ENCODE peak calls at places on chromosomes 16 and 17, in five cellular contexts. X is CD4-positive, alpha-beta T cell; I is stimulated activated CD4-positive, alpha-beta T cell treated with anti-CD3 and anti-CD28 coated beads, Interleukin-1b, Interleukin-23, amount 100 ng/mL, for 4 hours; V is thoracic aorta; C is WTC11. U is an unnamed sample.

GRCh38 chr17:19021622-19022083 is 17.1 kb upstream of the FAM83G start:
- DNase-seq in X (no peak), I (no peak), V (no peak), C (peak), U (no peak)

GRCh38 chr16:51508813-51509212 is 357.7 kb upstream of the SALL1 start:
- DNase-seq in X (no peak), I (no peak), V (no peak), C (no peak), U (no peak)

GRCh38 chr16:9661336-9661735 is 520.9 kb downstream of the GRIN2A start:
- DNase-seq in X (no peak), I (no peak), V (no peak), C (no peak), U (no peak)

GRCh38 chr17:48608494-48608834 is 2.4 kb downstream of the HOXB7 start:
- DNase-seq in X (no peak), I (no peak), V (no peak), C (no peak), U (no peak)

GRCh38 chr16:24538756-24539294 is 541 bp upstream of the RBBP6 start:
- DNase-seq in X (no peak), I (no peak), V (no peak), C (no peak), U (no peak)

GRCh38 chr17:38485146-38485468 is 56.8 kb downstream of the ARHGAP23 start:
- DNase-seq in X (no peak), I (no peak), V (no peak), C (no peak), U (no peak)

GRCh38 chr16:81004646-81005353 is 1.9 kb downstream of the CMC2 start:
- DNase-seq in X (no peak), I (peak), V (no peak), C (no peak), U (peak)

GRCh38 chr17:80509311-80509710 is 32.9 kb upstream of the NPTX1 start:
- DNase-seq in X (no peak), I (no peak), V (no peak), C (no peak), U (no peak)

GRCh38 chr16:50282010-50282538 is 15.7 kb downstream of the ADCY7 start:
- DNase-seq in X (no peak), I (no peak), V (no peak), C (no peak), U (no peak)

GRCh38 chr17:38898812-38899348 is 26.5 kb upstream of the LASP1NB start:
- DNase-seq in X (peak), I (peak), V (no peak), C (no peak), U (no peak)

GRCh38 chr17:4142107-4142900 is 526 bp downstream of the ZZEF1 start:
- DNase-seq in X (no peak), I (peak), V (no peak), C (peak), U (no peak)

GRCh38 chr16:12951392-12951791 is 50.0 kb downstream of the SHISA9 start:
- DNase-seq in X (no peak), I (no peak), V (no peak), C (peak), U (no peak)

GRCh38 chr17:61219460-61219859 is 180.2 kb upstream of the TBX2 start:
- DNase-seq in X (no peak), I (no peak), V (no peak), C (no peak), U (no peak)

GRCh38 chr17:57913576-57914273 is 41.5 kb downstream of the CUEDC1 start:
- DNase-seq in X (no peak), I (no peak), V (no peak), C (no peak), U (no peak)

GRCh38 chr16:30698139-30698815 is 694 bp upstream of the SRCAP start:
- DNase-seq in X (peak), I (peak), V (peak), C (peak), U (peak)

GRCh38 chr17:43651621-43652480 is 9.9 kb downstream of the MEOX1 start:
- DNase-seq in X (no peak), I (no peak), V (no peak), C (no peak), U (no peak)

GRCh38 chr17:42373896-42374295 is 14.3 kb downstream of the STAT3 start:
- DNase-seq in X (no peak), I (no peak), V (no peak), C (no peak), U (no peak)

GRCh38 chr17:80261159-80261894 is 675 bp downstream of the RNF213 start:
- DNase-seq in X (peak), I (peak), V (no peak), C (peak), U (peak)

GRCh38 chr16:30369938-30370443 is 303 bp downstream of the TBC1D10B start:
- DNase-seq in X (no peak), I (no peak), V (no peak), C (no peak), U (no peak)

GRCh38 chr16:2212362-2213324 is 2.0 kb upstream of the BRICD5 start:
- DNase-seq in X (no peak), I (no peak), V (no peak), C (no peak), U (peak)

GRCh38 chr16:56885446-56886162 is 20.6 kb downstream of the SLC12A3 start:
- DNase-seq in X (no peak), I (no peak), V (no peak), C (no peak), U (no peak)

GRCh38 chr17:2077040-2077439 is 22.1 kb downstream of the HIC1 start:
- DNase-seq in X (no peak), I (no peak), V (no peak), C (no peak), U (no peak)

GRCh38 chr17:74943808-74944522 is 8.3 kb downstream of the OTOP3 start:
- DNase-seq in X (no peak), I (no peak), V (no peak), C (peak), U (no peak)

GRCh38 chr17:19418312-19418992 is 7.4 kb downstream of the RNF112 start:
- DNase-seq in X (no peak), I (no peak), V (no peak), C (no peak), U (no peak)

GRCh38 chr16:88437367-88437964 is 15.6 kb upstream of the ZFPM1 start:
- DNase-seq in X (peak), I (peak), V (no peak), C (peak), U (no peak)

GRCh38 chr16:85687651-85688471 is 893 bp downstream of the GINS2 start:
- DNase-seq in X (no peak), I (no peak), V (no peak), C (no peak), U (no peak)

GRCh38 chr17:80327518-80327917 is 66.9 kb downstream of the RNF213 start:
- DNase-seq in X (no peak), I (no peak), V (no peak), C (no peak), U (no peak)

U was measured in Caki2.